ENCODE peak calls at places on chromosome 5, in ten cellular contexts. D is left ventricle myocardium inferior; S is MM.1S; N is brain microvascular endothelial cell; I is fibroblast of lung; M is CD8-positive, alpha-beta memory T cell; W is breast epithelium; U is aorta; O is hepatocyte; E is K562. T is an unnamed sample. For H3K36me3, the result is how much of the 10 kb centered on the place peaks cover.

GRCh38 chr5:20974423-20974822 is 986.4 kb upstream of the CDH18 start:
- DNase-seq in U (no peak), I (peak), D (no peak), W (no peak), M (no peak), O (no peak), S (no peak), E (no peak), N (no peak), T (no peak)

GRCh38 chr5:112317866-112318265 is 101.2 kb downstream of the EPB41L4A start:
- DNase-seq in D (no peak), N (no peak), O (no peak), W (no peak), M (no peak), E (no peak), U (no peak), I (no peak), S (no peak), T (no peak)

GRCh38 chr5:108255468-108255867 is 126.4 kb downstream of the FBXL17 start:
- DNase-seq in O (no peak), N (no peak), W (no peak), M (no peak), E (no peak), U (no peak), S (no peak), I (no peak), D (no peak), T (no peak)

GRCh38 chr5:37886207-37886905 is 46.5 kb upstream of the GDNF start:
- DNase-seq in O (peak), S (no peak), U (no peak), E (no peak), W (no peak), M (no peak), D (no peak), I (peak), N (no peak), T (no peak)

GRCh38 chr5:134451618-134452505 is 40.2 kb upstream of the CDKN2AIPNL start:
- DNase-seq in S (no peak), O (peak), U (peak), N (peak), E (peak), I (peak), W (no peak), M (no peak), D (peak), T (no peak)

GRCh38 chr5:81963544-81963943 is 8.3 kb upstream of the ATG10 start:
- DNase-seq in U (no peak), D (no peak), S (no peak), I (no peak), W (no peak), O (no peak), N (no peak), M (no peak), E (no peak), T (no peak)

GRCh38 chr5:91643796-91644195 is 260.7 kb upstream of the ARRDC3 start:
- DNase-seq in E (no peak), W (no peak), N (peak), S (no peak), U (no peak), O (no peak), M (no peak), I (peak), D (no peak), T (no peak)

GRCh38 chr5:1011226-1011631 is 2.6 kb downstream of the NKD2 start:
- DNase-seq in O (peak), W (peak), M (no peak), S (peak), N (no peak), E (peak), U (peak), D (peak), I (no peak), T (peak)

GRCh38 chr5:142717582-142718215 is 31.8 kb upstream of the FGF1 start:
- DNase-seq in U (peak), N (peak), O (peak), D (no peak), M (peak), I (peak), W (no peak), E (no peak), S (peak), T (no peak)

GRCh38 chr5:130514984-130515690 is 610.9 kb downstream of the CHSY3 start:
- DNase-seq in U (no peak), N (no peak), D (no peak), O (no peak), I (peak), M (no peak), W (no peak), E (no peak), S (no peak), T (no peak)

GRCh38 chr5:43428034-43428712 is 16.0 kb upstream of the CCL28 start:
- DNase-seq in N (peak), S (no peak), O (no peak), M (no peak), I (peak), W (no peak), U (no peak), E (no peak), D (no peak), T (no peak)

GRCh38 chr5:154962494-154962893 is 21.6 kb downstream of the MRPL22 start:
- DNase-seq in S (no peak), W (no peak), I (peak), E (no peak), U (no peak), N (no peak), O (no peak), M (no peak), D (no peak), T (no peak)

GRCh38 chr5:57937501-57937900 is 454.9 kb upstream of the ACTBL2 start:
- DNase-seq in E (no peak), S (no peak), N (no peak), I (peak), W (no peak), O (no peak), D (no peak), U (no peak), M (no peak), T (no peak)

GRCh38 chr5:180810210-180811011 is 7.8 kb upstream of the MGAT1 start:
- DNase-seq in D (peak), U (peak), E (peak), O (peak), I (peak), S (peak), N (peak), M (peak), W (peak), T (no peak)

GRCh38 chr5:72314571-72315172 is 5.4 kb downstream of the MRPS27 start:
- DNase-seq in W (no peak), U (no peak), S (no peak), D (no peak), N (peak), I (peak), E (no peak), O (peak), M (no peak), T (no peak)

GRCh38 chr5:543755-544674 is 19.8 kb upstream of the SLC9A3 start:
- DNase-seq in S (peak), D (peak), M (peak), I (no peak), E (no peak), N (no peak), O (no peak), W (no peak), U (peak), T (no peak)

GRCh38 chr5:115336964-115337363 is 40.5 kb upstream of the CCDC112 start:
- DNase-seq in I (no peak), U (no peak), N (no peak), E (no peak), M (no peak), W (no peak), D (no peak), S (no peak), O (no peak), T (no peak)

GRCh38 chr5:135383803-135384495 is 15.1 kb downstream of the MACROH2A1 start:
- DNase-seq in I (no peak), N (no peak), E (no peak), U (no peak), D (no peak), O (no peak), W (no peak), M (no peak), S (no peak), T (no peak)

GRCh38 chr5:72178910-72179815 is 71.9 kb downstream of the MAP1B start:
- DNase-seq in M (no peak), U (peak), N (peak), I (peak), O (no peak), S (no peak), D (peak), W (peak), E (no peak), T (no peak)

GRCh38 chr5:42579320-42579719 is 156.1 kb downstream of the GHR start:
- DNase-seq in O (no peak), W (no peak), D (no peak), M (no peak), I (no peak), U (no peak), E (no peak), S (no peak), N (no peak), T (no peak)

GRCh38 chr5:141597394-141597793 is 21.4 kb downstream of the DIAPH1 start:
- DNase-seq in N (no peak), W (no peak), O (no peak), I (no peak), E (no peak), S (no peak), D (no peak), U (no peak), M (no peak), T (no peak)

GRCh38 chr5:28473531-28474107 is 1435.2 kb upstream of the CDH9 start:
- DNase-seq in W (no peak), E (no peak), N (peak), I (peak), M (no peak), O (peak), D (no peak), S (peak), U (no peak), T (no peak)

GRCh38 chr5:154577449-154577848 is 99.4 kb upstream of the HAND1 start:
- DNase-seq in S (no peak), E (no peak), I (no peak), W (no peak), N (no peak), D (no peak), U (no peak), M (no peak), O (no peak), T (no peak)

GRCh38 chr5:57887851-57888621 is 405.4 kb upstream of the ACTBL2 start:
- DNase-seq in W (no peak), N (peak), O (peak), D (no peak), U (no peak), E (no peak), S (peak), I (peak), M (no peak), T (peak)

GRCh38 chr5:27652505-27652904 is 614.1 kb upstream of the CDH9 start:
- DNase-seq in I (no peak), O (no peak), N (no peak), S (no peak), U (no peak), E (no peak), M (no peak), D (no peak), W (no peak), T (peak)

GRCh38 chr5:88838500-88838899 is 44.5 kb downstream of the MEF2C start:
- DNase-seq in O (no peak), D (no peak), N (no peak), S (no peak), E (no peak), W (no peak), M (no peak), U (no peak), I (no peak), T (no peak)

GRCh38 chr5:174532453-174533126 is 191.8 kb upstream of the MSX2 start:
- DNase-seq in D (peak), I (peak), S (no peak), N (peak), O (peak), E (peak), M (no peak), W (peak), U (peak), T (peak)

GRCh38 chr5:23014251-23014650 is 161.1 kb upstream of the CDH12 start:
- DNase-seq in U (no peak), S (no peak), W (no peak), E (no peak), I (no peak), O (no peak), N (no peak), M (no peak), D (no peak), T (no peak)

GRCh38 chr5:68683632-68684035 is 410.2 kb upstream of the SLC30A5 start:
- DNase-seq in W (no peak), D (no peak), O (peak), M (no peak), N (peak), I (peak), E (no peak), U (no peak), S (no peak), T (no peak)

GRCh38 chr5:172219296-172219695 is 25.3 kb downstream of the EFCAB9 start:
- DNase-seq in U (no peak), O (no peak), S (no peak), N (no peak), M (no peak), W (no peak), E (no peak), I (no peak), D (no peak), T (no peak)

GRCh38 chr5:55853818-55854217 is 2.7 kb downstream of the IL31RA start:
- DNase-seq in D (no peak), O (no peak), M (no peak), I (peak), W (no peak), E (no peak), U (no peak), N (no peak), S (no peak), T (no peak)

GRCh38 chr5:55102345-55102744 is at the start of gene GZMA:
- DNase-seq in O (no peak), S (peak), N (no peak), I (no peak), E (no peak), M (peak), U (no peak), W (no peak), D (no peak), T (no peak)

GRCh38 chr5:175305251-175305650 is 138.7 kb downstream of the DRD1 start:
- DNase-seq in W (no peak), M (no peak), I (no peak), U (no peak), N (no peak), S (no peak), O (no peak), D (no peak), E (no peak), T (no peak)

GRCh38 chr5:155943516-155944407 is 383.2 kb upstream of the SGCD start:
- DNase-seq in U (peak), E (no peak), O (peak), I (peak), S (peak), N (peak), M (peak), W (no peak), D (peak), T (peak)

GRCh38 chr5:77170-77501 is 14.8 kb upstream of the PLEKHG4B start:
- DNase-seq in D (no peak), M (no peak), S (no peak), W (no peak), I (no peak), U (no peak), O (no peak), E (peak), N (no peak), T (no peak)

DNA sequence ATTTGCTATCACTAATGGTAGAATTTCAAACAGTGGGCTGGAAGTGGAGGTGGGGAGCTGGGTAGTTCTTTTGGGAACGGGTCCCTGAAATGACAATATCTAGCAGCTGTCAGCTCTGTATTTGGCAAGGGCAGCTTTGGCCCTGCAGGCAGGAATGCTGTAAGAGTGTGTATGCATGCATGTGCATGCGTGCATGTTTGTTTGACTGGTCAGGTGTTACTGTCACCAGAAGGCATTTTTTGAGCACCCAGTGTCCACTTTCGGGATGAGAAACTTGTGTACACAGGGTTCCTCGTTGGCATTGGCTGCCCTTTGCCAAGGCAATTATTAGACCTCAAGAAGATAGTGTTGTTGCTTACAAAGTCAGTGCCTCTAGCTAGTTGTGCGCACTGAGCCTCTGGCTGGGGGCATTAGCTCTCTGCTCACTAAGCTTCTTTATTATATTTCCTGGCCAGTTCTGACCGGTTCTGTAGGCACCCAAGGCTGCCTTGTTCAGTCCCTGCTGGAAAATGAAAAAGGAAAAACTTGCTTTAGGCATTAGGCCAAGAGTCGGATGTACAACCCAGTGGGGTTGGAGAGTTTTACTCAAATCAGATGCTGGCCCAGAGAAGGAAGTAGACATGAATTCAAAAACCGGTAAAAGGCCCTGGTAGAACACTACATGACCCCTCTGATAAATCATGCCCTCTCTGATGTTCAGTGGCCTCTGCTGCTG is 2.0 kb downstream of the CYFIP2 start:
- DNase-seq in M (no peak), N (no peak), D (peak), W (no peak), I (no peak), U (no peak), O (no peak), S (no peak), E (no peak), T (no peak)
- H3K4me3 ChIP-seq in M (peak), N (no peak), D (peak), W (no peak), I (no peak), U (no peak), O (no peak), S (peak), E (no peak), T (no peak)

GRCh38 chr5:163448491-163448890 is 11.1 kb downstream of the CCNG1 start:
- DNase-seq in D (no peak), W (no peak), U (no peak), O (no peak), S (no peak), I (no peak), M (no peak), E (no peak), N (no peak), T (no peak)
- H3K36me3 ChIP-seq in D (half or more), W (under half), U (under half), O (under half), S (under half), I (under half), M (under half), E (half or more), N (under half), T (under half)

GRCh38 chr5:15450949-15451348 is 49.0 kb upstream of the FBXL7 start:
- DNase-seq in S (no peak), I (no peak), D (no peak), E (no peak), M (no peak), U (no peak), O (no peak), N (no peak), W (no peak), T (no peak)

GRCh38 chr5:15447209-15447608 is 52.8 kb upstream of the FBXL7 start:
- DNase-seq in I (no peak), S (peak), E (no peak), W (no peak), M (no peak), N (no peak), O (no peak), D (no peak), U (no peak), T (no peak)

GRCh38 chr5:15450473-15450872 is 49.5 kb upstream of the FBXL7 start:
- DNase-seq in O (no peak), E (no peak), D (no peak), M (no peak), S (no peak), W (no peak), I (no peak), U (no peak), N (no peak), T (no peak)

GRCh38 chr5:15452780-15453179 is 47.2 kb upstream of the FBXL7 start:
- DNase-seq in I (peak), D (no peak), N (peak), M (no peak), E (no peak), S (no peak), U (no peak), O (no peak), W (no peak), T (no peak)

GRCh38 chr5:15452030-15452429 is 48.0 kb upstream of the FBXL7 start:
- DNase-seq in S (no peak), I (no peak), D (no peak), N (no peak), W (no peak), O (peak), E (no peak), U (no peak), M (no peak), T (no peak)
- H3K4me3 ChIP-seq in S (no peak), I (no peak), D (no peak), N (no peak), W (no peak), O (no peak), E (no peak), U (no peak), M (no peak), T (no peak)

GRCh38 chr5:61948151-61948550 is 357.9 kb upstream of the KIF2A start:
- DNase-seq in D (no peak), E (no peak), W (no peak), S (no peak), N (no peak), U (no peak), I (no peak), M (no peak), O (no peak), T (no peak)
- H3K36me3 ChIP-seq in D (under half), E (under half), W (under half), S (under half), N (under half), U (under half), I (under half), M (under half), O (under half), T (under half)

DNA sequence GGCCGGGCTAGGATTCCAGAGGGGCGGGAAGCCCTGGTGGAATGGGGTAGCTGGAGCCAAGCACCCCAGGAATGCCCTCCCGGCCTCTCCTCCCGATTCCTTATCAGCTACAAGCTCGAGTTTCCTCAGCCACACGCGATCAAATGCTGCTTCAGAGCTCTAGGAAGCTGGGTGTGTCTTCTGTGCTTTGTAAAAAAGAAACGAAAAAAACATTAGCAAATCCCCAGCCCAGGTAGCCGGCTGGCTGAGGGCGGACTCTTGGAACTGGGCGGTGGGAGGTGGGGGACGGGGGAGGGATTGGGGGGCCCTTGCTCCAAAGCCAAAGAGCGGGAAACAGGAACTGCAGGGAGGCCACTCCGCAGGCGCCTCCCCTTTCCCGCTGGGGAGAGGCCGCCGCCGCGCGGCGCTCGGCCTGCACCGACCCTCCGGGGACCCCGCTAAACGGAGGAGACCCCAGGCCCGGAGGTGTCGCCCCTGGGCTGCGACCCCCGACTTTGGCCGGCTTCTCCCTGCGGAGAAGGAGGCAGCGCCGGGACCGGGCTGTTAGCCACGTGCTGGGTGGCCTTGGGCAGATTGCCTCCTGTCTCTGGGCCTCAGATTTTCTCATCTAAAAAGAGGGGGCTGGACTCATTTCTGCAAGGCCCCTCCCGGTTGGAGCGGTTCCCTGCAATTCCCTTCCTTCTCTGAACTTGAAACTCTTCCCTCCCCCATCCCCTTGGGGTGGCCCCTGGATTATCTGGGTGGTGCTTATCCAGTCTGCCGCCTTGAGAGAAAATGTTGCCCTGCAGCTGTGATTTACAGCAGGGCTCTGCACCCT is 40.9 kb upstream of the FABP6 start:
- DNase-seq in D (peak), W (no peak), N (peak), I (peak), M (no peak), O (peak), S (no peak), U (peak), E (peak), T (no peak)
- H3K4me3 ChIP-seq in D (peak), W (peak), N (peak), I (peak), M (no peak), O (peak), S (no peak), U (peak), E (peak), T (peak)

GRCh38 chr5:148785223-148785622 is 41.2 kb upstream of the ADRB2 start:
- DNase-seq in U (no peak), E (no peak), N (no peak), W (no peak), I (no peak), M (no peak), D (no peak), O (no peak), S (no peak), T (no peak)

GRCh38 chr5:148780711-148781110 is 45.7 kb upstream of the ADRB2 start:
- DNase-seq in S (no peak), U (no peak), O (no peak), D (no peak), E (no peak), I (no peak), W (no peak), M (no peak), N (no peak), T (no peak)

GRCh38 chr5:148786456-148786855 is 40.0 kb upstream of the ADRB2 start:
- DNase-seq in D (no peak), S (no peak), O (no peak), M (no peak), I (no peak), W (no peak), U (no peak), N (peak), E (no peak), T (no peak)

GRCh38 chr5:148778891-148779290 is 47.5 kb upstream of the ADRB2 start:
- DNase-seq in D (no peak), N (no peak), I (no peak), U (no peak), E (no peak), W (no peak), S (no peak), O (no peak), M (no peak), T (no peak)

GRCh38 chr5:148781771-148782170 is 44.6 kb upstream of the ADRB2 start:
- DNase-seq in W (no peak), D (no peak), N (no peak), S (no peak), E (no peak), M (no peak), O (no peak), U (no peak), I (no peak), T (no peak)
- H3K36me3 ChIP-seq in W (under half), D (under half), N (under half), S (under half), E (under half), M (under half), O (under half), U (under half), I (under half), T (under half)

T was measured in iPS DF 6.9.